ENCODE peak calls at places on chromosomes 3 and 15, in ten cellular contexts. F, M, D, Q, R, B, W, I, A and L are unnamed samples.
A peak's percentile ranks its signal among the peaks of the same experiment; 100 is the strongest.

GRCh38 chr3:174495231-174495755 is 363.8 kb upstream of the NAALADL2 start:
- DNase-seq in R (no peak), F (no peak), I (no peak), W (no peak), M (no peak), B (no peak), A (peak; percentile 6), Q (no peak), D (no peak), L (no peak)

GRCh38 chr3:195128255-195129071 is 142.5 kb downstream of the XXYLT1 start:
- DNase-seq in W (no peak), M (no peak), A (peak; percentile 25), F (no peak), D (no peak), R (no peak), I (no peak), Q (no peak), B (no peak), L (no peak)

GRCh38 chr3:112973325-112974177 is 1.4 kb downstream of the CD200R1 start:
- DNase-seq in D (no peak), M (no peak), W (no peak), R (peak; percentile 17), Q (no peak), I (no peak), B (no peak), F (peak; percentile 4), A (no peak), L (no peak)

GRCh38 chr15:60526127-60526616 is 47.2 kb upstream of the ICE2 start:
- DNase-seq in B (peak; percentile 10), D (no peak), R (no peak), F (peak; percentile 84), Q (no peak), I (no peak), W (no peak), A (no peak), M (no peak), L (no peak)

GRCh38 chr3:147383617-147384016 is 22.7 kb downstream of the ZIC4 start:
- DNase-seq in R (no peak), F (no peak), I (peak; percentile 46), M (peak; percentile 71), Q (no peak), B (no peak), D (peak; percentile 19), W (peak; percentile 6), A (no peak), L (no peak)

GRCh38 chr15:23690450-23690852 is 3.3 kb upstream of the NDN start:
- DNase-seq in A (no peak), W (no peak), D (no peak), R (no peak), M (peak; percentile 65), I (no peak), B (no peak), F (no peak), Q (no peak), L (no peak)

GRCh38 chr3:125154800-125155269 is 57.7 kb downstream of the SLC12A8 start:
- DNase-seq in R (no peak), W (no peak), A (no peak), M (no peak), B (no peak), F (no peak), D (no peak), Q (no peak), I (no peak), L (no peak)

GRCh38 chr3:177563381-177563780 is 366.1 kb upstream of the TBL1XR1 start:
- DNase-seq in D (no peak), Q (no peak), A (no peak), M (no peak), F (no peak), R (no peak), I (no peak), B (no peak), W (no peak), L (no peak)

GRCh38 chr3:4097801-4098200 is 205.4 kb upstream of the SETMAR start:
- DNase-seq in R (no peak), D (no peak), A (no peak), I (no peak), B (no peak), Q (no peak), W (no peak), F (no peak), M (no peak), L (no peak)

GRCh38 chr15:56832125-56832524 is 86.3 kb upstream of the TCF12 start:
- DNase-seq in F (no peak), A (no peak), I (no peak), D (no peak), Q (no peak), B (peak; percentile 61), R (no peak), M (no peak), W (no peak), L (no peak)

GRCh38 chr15:65087411-65087810 is 10.9 kb downstream of the KBTBD13 start:
- DNase-seq in I (no peak), M (no peak), A (no peak), W (no peak), F (no peak), B (no peak), Q (no peak), D (no peak), R (no peak), L (no peak)

GRCh38 chr15:70569139-70569717 is 194.1 kb downstream of the UACA start:
- DNase-seq in R (peak; percentile 43), F (no peak), W (peak; percentile 23), A (peak; percentile 82), B (peak; percentile 77), M (peak; percentile 67), Q (no peak), I (peak; percentile 78), D (no peak), L (peak; percentile 48)

GRCh38 chr3:175956964-175957363 is 1097.8 kb downstream of the NAALADL2 start:
- DNase-seq in R (no peak), W (no peak), D (no peak), A (no peak), B (peak; percentile 22), F (no peak), I (peak; percentile 2), Q (no peak), M (no peak), L (no peak)

GRCh38 chr3:12235691-12236090 is 53.2 kb upstream of the PPARG start:
- DNase-seq in A (peak; percentile 24), D (no peak), B (peak; percentile 33), R (no peak), W (no peak), F (no peak), I (peak; percentile 57), Q (no peak), M (no peak), L (no peak)

GRCh38 chr3:45226206-45226915 is at the start of gene TMEM158:
- DNase-seq in M (peak; percentile 99), R (peak; percentile 43), F (peak; percentile 2), I (peak; percentile 87), A (peak; percentile 86), D (peak; percentile 87), B (peak; percentile 21), Q (no peak), W (peak; percentile 76), L (peak; percentile 73)

GRCh38 chr15:68279218-68279533 is 1.6 kb downstream of the FEM1B start:
- DNase-seq in W (no peak), B (no peak), D (no peak), Q (no peak), I (no peak), R (no peak), M (no peak), A (no peak), F (no peak), L (no peak)

GRCh38 chr3:67384790-67385397 is 269.5 kb downstream of the SUCLG2 start:
- DNase-seq in B (peak; percentile 29), D (no peak), M (peak; percentile 66), A (peak; percentile 47), I (peak; percentile 62), F (no peak), R (peak; percentile 43), Q (peak; percentile 8), W (peak; percentile 52), L (peak; percentile 29)

GRCh38 chr15:91685436-91685835 is 168.1 kb upstream of the SLCO3A1 start:
- DNase-seq in M (no peak), F (no peak), Q (no peak), B (no peak), W (no peak), R (no peak), I (no peak), D (no peak), A (no peak), L (no peak)

GRCh38 chr15:42056934-42057743 is 36.3 kb upstream of the PLA2G4E start:
- DNase-seq in F (peak; percentile 37), M (peak; percentile 92), D (peak; percentile 89), R (peak; percentile 22), A (peak; percentile 81), I (peak; percentile 80), Q (no peak), W (peak; percentile 61), B (peak; percentile 87), L (peak; percentile 98)

GRCh38 chr3:101158374-101158773 is 162.0 kb downstream of the IMPG2 start:
- DNase-seq in M (no peak), Q (no peak), I (peak; percentile 28), B (no peak), A (no peak), W (no peak), F (no peak), R (no peak), D (no peak), L (no peak)

GRCh38 chr3:94082412-94082937 is 19.6 kb downstream of the NSUN3 start:
- DNase-seq in M (no peak), B (no peak), R (no peak), W (no peak), I (no peak), D (no peak), Q (peak; percentile 44), F (peak; percentile 86), A (no peak), L (peak; percentile 32)

GRCh38 chr3:16415911-16416310 is 97.6 kb downstream of the RFTN1 start:
- DNase-seq in Q (no peak), W (no peak), A (peak; percentile 40), M (no peak), I (peak; percentile 45), F (no peak), B (no peak), R (no peak), D (no peak), L (peak; percentile 36)

GRCh38 chr3:149472393-149472792 is 2.1 kb upstream of the TM4SF4 start:
- DNase-seq in M (no peak), W (no peak), I (no peak), Q (no peak), D (no peak), F (no peak), R (no peak), B (no peak), A (no peak), L (no peak)

GRCh38 chr3:51063074-51063473 is 322.0 kb upstream of the MANF start:
- DNase-seq in W (no peak), R (no peak), M (no peak), B (no peak), I (no peak), F (no peak), A (no peak), Q (no peak), D (no peak), L (no peak)

GRCh38 chr15:95017950-95018349 is 786.6 kb downstream of the MCTP2 start:
- DNase-seq in W (no peak), F (no peak), R (no peak), A (no peak), B (peak; percentile 45), M (peak; percentile 9), D (no peak), Q (no peak), I (no peak), L (peak; percentile 74)

GRCh38 chr15:78616506-78616905 is 4.3 kb downstream of the CHRNA3 start:
- DNase-seq in D (peak; percentile 51), M (peak; percentile 11), A (no peak), B (no peak), W (no peak), R (no peak), I (no peak), F (no peak), Q (no peak), L (no peak)

GRCh38 chr15:70722266-70723123 is 40.9 kb downstream of the UACA start:
- DNase-seq in F (peak; percentile 45), A (peak; percentile 53), B (peak; percentile 47), Q (no peak), R (peak; percentile 31), W (peak; percentile 42), D (no peak), M (peak; percentile 41), I (peak; percentile 73), L (peak; percentile 65)

GRCh38 chr3:16377196-16377595 is 112.2 kb downstream of the OXNAD1 start:
- DNase-seq in A (no peak), W (no peak), F (no peak), Q (no peak), M (no peak), B (no peak), I (no peak), D (no peak), R (no peak), L (no peak)